ENCODE peak calls at places on chromosomes 3 and 15, in five cellular contexts. One of them, this sample, is unnamed.

GRCh38 chr3:193978030-193978429 is 157.9 kb upstream of the HES1 start:
- DNase-seq in HEK293T: no peak
- DNase-seq in H1: no peak
- DNase-seq in HepG2: no peak
- DNase-seq in GM12878: no peak
- DNase-seq in this sample: no peak

GRCh38 chr3:135896613-135897012 is 68.9 kb upstream of the PPP2R3A start:
- DNase-seq in H1: no peak
- DNase-seq in HepG2: no peak
- DNase-seq in HEK293T: no peak
- DNase-seq in GM12878: no peak
- DNase-seq in this sample: no peak

GRCh38 chr3:9028134-9028533 is 64.9 kb upstream of the RAD18 start:
- DNase-seq in HEK293T: no peak
- DNase-seq in HepG2: no peak
- DNase-seq in H1: no peak
- DNase-seq in GM12878: no peak
- DNase-seq in this sample: no peak

GRCh38 chr15:96047255-96047931 is 283.1 kb upstream of the NR2F2 start:
- DNase-seq in GM12878: no peak
- DNase-seq in HEK293T: peak
- DNase-seq in H1: no peak
- DNase-seq in HepG2: no peak
- DNase-seq in this sample: no peak

GRCh38 chr3:57624801-57625200 is 27.7 kb upstream of the ARF4 start:
- DNase-seq in GM12878: no peak
- DNase-seq in HEK293T: no peak
- DNase-seq in HepG2: no peak
- DNase-seq in H1: no peak
- DNase-seq in this sample: no peak

GRCh38 chr3:172189987-172190603 is 150.7 kb downstream of the FNDC3B start:
- DNase-seq in HepG2: no peak
- DNase-seq in GM12878: no peak
- DNase-seq in HEK293T: no peak
- DNase-seq in H1: no peak
- DNase-seq in this sample: no peak

GRCh38 chr3:9064853-9065252 is 101.6 kb upstream of the RAD18 start:
- DNase-seq in H1: no peak
- DNase-seq in GM12878: no peak
- DNase-seq in HEK293T: no peak
- DNase-seq in HepG2: no peak
- DNase-seq in this sample: no peak

GRCh38 chr15:76060098-76060989 is 559 bp downstream of the TMEM266 start:
- DNase-seq in HepG2: no peak
- DNase-seq in HEK293T: no peak
- DNase-seq in H1: no peak
- DNase-seq in GM12878: peak
- DNase-seq in this sample: no peak

GRCh38 chr3:12907729-12908128 is 66.4 kb upstream of the RPL32 start:
- DNase-seq in HepG2: no peak
- DNase-seq in GM12878: no peak
- DNase-seq in H1: no peak
- DNase-seq in HEK293T: no peak
- DNase-seq in this sample: no peak

GRCh38 chr3:148034353-148034752 is 625.2 kb downstream of the ZIC1 start:
- DNase-seq in H1: no peak
- DNase-seq in HepG2: no peak
- DNase-seq in GM12878: no peak
- DNase-seq in HEK293T: no peak
- DNase-seq in this sample: no peak

GRCh38 chr3:71924721-71925120 is 139.8 kb upstream of the PROK2 start:
- DNase-seq in HepG2: no peak
- DNase-seq in GM12878: no peak
- DNase-seq in H1: no peak
- DNase-seq in HEK293T: no peak
- DNase-seq in this sample: no peak

GRCh38 chr3:37262816-37263393 is 88.5 kb upstream of the LRRFIP2 start:
- DNase-seq in HepG2: no peak
- DNase-seq in HEK293T: no peak
- DNase-seq in H1: no peak
- DNase-seq in GM12878: no peak
- DNase-seq in this sample: no peak

GRCh38 chr15:27414168-27414870 is 443.3 kb downstream of the GABRG3 start:
- DNase-seq in GM12878: no peak
- DNase-seq in H1: no peak
- DNase-seq in HEK293T: no peak
- DNase-seq in HepG2: no peak
- DNase-seq in this sample: no peak

GRCh38 chr15:69154684-69155083 is 5.8 kb upstream of the GLCE start:
- DNase-seq in HepG2: no peak
- DNase-seq in H1: no peak
- DNase-seq in HEK293T: no peak
- DNase-seq in GM12878: no peak
- DNase-seq in this sample: no peak

GRCh38 chr3:86178095-86178494 is 812.9 kb downstream of the VGLL3 start:
- DNase-seq in HepG2: no peak
- DNase-seq in GM12878: no peak
- DNase-seq in H1: no peak
- DNase-seq in HEK293T: no peak
- DNase-seq in this sample: no peak

GRCh38 chr3:194379651-194380050 is 10.1 kb upstream of the LRRC15 start:
- DNase-seq in GM12878: no peak
- DNase-seq in HepG2: no peak
- DNase-seq in HEK293T: no peak
- DNase-seq in H1: no peak
- DNase-seq in this sample: no peak

GRCh38 chr15:71806452-71806931 is 3.9 kb upstream of the NR2E3 start:
- DNase-seq in H1: no peak
- DNase-seq in GM12878: no peak
- DNase-seq in HEK293T: no peak
- DNase-seq in HepG2: no peak
- DNase-seq in this sample: no peak

GRCh38 chr15:98505611-98506031 is 142.7 kb upstream of the IGF1R start:
- DNase-seq in H1: no peak
- DNase-seq in HEK293T: no peak
- DNase-seq in HepG2: no peak
- DNase-seq in GM12878: no peak
- DNase-seq in this sample: no peak

GRCh38 chr15:89021224-89021623 is 67.0 kb upstream of the ABHD2 start:
- DNase-seq in H1: no peak
- DNase-seq in HEK293T: no peak
- DNase-seq in HepG2: no peak
- DNase-seq in GM12878: no peak
- DNase-seq in this sample: no peak

GRCh38 chr3:177290633-177291032 is 93.4 kb upstream of the TBL1XR1 start:
- DNase-seq in HEK293T: no peak
- DNase-seq in HepG2: no peak
- DNase-seq in H1: no peak
- DNase-seq in GM12878: no peak
- DNase-seq in this sample: no peak

GRCh38 chr3:177299250-177299649 is 102.0 kb upstream of the TBL1XR1 start:
- DNase-seq in HepG2: no peak
- DNase-seq in HEK293T: no peak
- DNase-seq in GM12878: no peak
- DNase-seq in H1: no peak
- DNase-seq in this sample: no peak

GRCh38 chr3:177295116-177295515 is 97.8 kb upstream of the TBL1XR1 start:
- DNase-seq in H1: no peak
- DNase-seq in GM12878: no peak
- DNase-seq in HEK293T: no peak
- DNase-seq in HepG2: no peak
- DNase-seq in this sample: no peak

DNA sequence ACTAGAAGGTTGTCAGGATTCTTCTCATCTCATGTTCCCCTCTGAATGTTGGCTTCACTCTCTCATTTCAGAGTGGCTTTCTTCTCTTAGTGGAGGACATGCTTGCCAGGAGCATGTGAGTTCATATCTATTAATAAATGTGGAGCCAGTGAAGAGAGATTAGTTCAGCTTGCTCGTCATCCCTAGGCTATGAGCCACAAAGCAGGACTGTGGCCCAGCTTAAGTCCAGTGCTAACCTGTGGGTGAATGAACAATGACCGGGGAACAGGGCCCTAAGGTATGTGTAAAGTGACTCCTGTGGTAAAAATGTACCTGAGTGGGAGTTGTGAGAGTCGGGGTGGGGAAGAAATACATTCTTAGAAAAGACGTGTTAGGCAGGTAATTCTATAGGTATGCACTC is 96.9 kb upstream of the TBL1XR1 start:
- DNase-seq in GM12878: no peak
- DNase-seq in H1: no peak
- DNase-seq in HepG2: no peak
- DNase-seq in HEK293T: no peak
- DNase-seq in this sample: no peak
- TF ChIP-seq SUZ12 in GM12878: no peak
- TF ChIP-seq SUZ12 in H1: no peak
- TF ChIP-seq SUZ12 in HepG2: no peak
- TF ChIP-seq SUZ12 in HEK293T: no peak
- TF ChIP-seq SUZ12 in this sample: no peak

DNA sequence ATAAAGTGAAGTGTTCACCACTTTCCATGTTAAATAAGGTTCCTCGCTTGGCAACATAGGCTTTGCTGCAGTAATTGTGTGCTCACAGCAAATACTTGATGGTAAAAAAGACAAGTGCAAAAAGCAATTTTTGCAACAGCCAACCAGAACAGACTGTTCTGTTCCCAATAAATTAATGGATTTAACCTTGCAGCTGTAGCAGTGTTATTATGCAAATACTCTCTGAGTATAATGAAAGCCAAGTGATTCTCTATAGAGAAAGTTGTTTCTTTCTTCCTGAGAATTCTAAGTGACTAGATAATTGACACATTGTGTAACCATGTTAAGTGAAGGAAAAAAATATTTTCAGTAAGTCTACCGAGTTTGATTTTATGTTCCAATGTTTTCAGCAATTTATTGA is 183.7 kb upstream of the NAALADL2 start:
- DNase-seq in GM12878: no peak
- DNase-seq in H1: no peak
- DNase-seq in HepG2: no peak
- DNase-seq in HEK293T: no peak
- DNase-seq in this sample: no peak
- TF ChIP-seq SUZ12 in GM12878: no peak
- TF ChIP-seq SUZ12 in H1: no peak
- TF ChIP-seq SUZ12 in HepG2: no peak
- TF ChIP-seq SUZ12 in HEK293T: no peak
- TF ChIP-seq SUZ12 in this sample: no peak

GRCh38 chr3:186152889-186153292 is 44.0 kb upstream of the ETV5 start:
- DNase-seq in H1: no peak
- DNase-seq in HepG2: no peak
- DNase-seq in GM12878: peak
- DNase-seq in HEK293T: no peak
- DNase-seq in this sample: no peak
- TF ChIP-seq SUZ12 in H1: no peak
- TF ChIP-seq SUZ12 in HepG2: no peak
- TF ChIP-seq SUZ12 in GM12878: no peak
- TF ChIP-seq SUZ12 in HEK293T: no peak
- TF ChIP-seq SUZ12 in this sample: no peak

GRCh38 chr3:48595526-48596121 is 495 bp upstream of the COL7A1 start:
- DNase-seq in HEK293T: no peak
- DNase-seq in HepG2: peak
- DNase-seq in GM12878: no peak
- DNase-seq in H1: peak
- DNase-seq in this sample: peak
- TF ChIP-seq SUZ12 in HEK293T: no peak
- TF ChIP-seq SUZ12 in HepG2: no peak
- TF ChIP-seq SUZ12 in GM12878: no peak
- TF ChIP-seq SUZ12 in H1: no peak
- TF ChIP-seq SUZ12 in this sample: no peak

DNA sequence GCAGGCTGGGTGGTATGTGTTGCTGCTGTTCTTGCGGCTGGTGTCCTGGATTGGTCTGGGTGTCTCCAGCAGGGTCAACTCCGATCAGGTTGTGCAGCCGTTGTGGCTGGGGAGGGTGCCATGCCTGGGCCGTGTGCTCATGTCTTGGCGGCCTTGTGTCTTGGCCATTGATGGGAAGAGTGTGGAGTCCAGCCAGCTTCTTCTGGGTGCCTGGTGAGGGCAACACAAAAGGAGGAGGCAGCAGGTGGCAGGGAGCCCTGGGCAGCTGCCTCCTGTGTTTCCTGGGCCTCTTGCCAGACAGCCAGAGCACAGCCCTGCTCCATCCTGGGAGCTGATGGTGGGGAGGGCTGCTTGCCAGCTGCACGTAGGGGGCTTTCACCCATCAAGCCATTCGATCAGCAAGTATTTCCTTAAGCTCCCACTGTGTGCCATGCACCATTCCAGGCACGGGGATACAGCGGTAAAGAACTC is 4.3 kb downstream of the CHAC1 start:
- DNase-seq in HepG2: no peak
- DNase-seq in HEK293T: no peak
- DNase-seq in GM12878: no peak
- DNase-seq in H1: no peak
- DNase-seq in this sample: no peak
- TF ChIP-seq SUZ12 in HepG2: no peak
- TF ChIP-seq SUZ12 in HEK293T: no peak
- TF ChIP-seq SUZ12 in GM12878: no peak
- TF ChIP-seq SUZ12 in H1: no peak
- TF ChIP-seq SUZ12 in this sample: no peak

DNA sequence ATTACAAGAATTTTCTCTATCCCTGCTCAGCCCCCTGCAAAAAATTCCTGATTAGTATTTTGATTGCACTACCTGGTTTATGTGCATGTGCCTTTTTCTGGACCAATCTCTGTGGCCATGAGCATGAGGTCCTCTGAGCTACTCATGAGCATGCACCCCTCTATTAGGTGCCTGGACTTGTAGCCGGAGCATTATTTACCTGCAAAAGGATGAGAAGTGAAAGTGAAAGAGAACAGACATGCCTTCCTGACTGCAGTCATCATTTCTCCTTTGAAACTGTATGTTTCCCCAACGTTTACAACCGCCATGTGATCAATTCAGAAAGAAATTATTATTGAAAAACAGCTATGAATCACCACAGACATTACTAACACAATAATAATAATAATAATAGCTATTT is 1008.8 kb downstream of the ROBO2 start:
- DNase-seq in HepG2: no peak
- DNase-seq in GM12878: peak
- DNase-seq in HEK293T: no peak
- DNase-seq in H1: no peak
- DNase-seq in this sample: no peak
- TF ChIP-seq SUZ12 in HepG2: no peak
- TF ChIP-seq SUZ12 in GM12878: no peak
- TF ChIP-seq SUZ12 in HEK293T: no peak
- TF ChIP-seq SUZ12 in H1: no peak
- TF ChIP-seq SUZ12 in this sample: no peak

DNA sequence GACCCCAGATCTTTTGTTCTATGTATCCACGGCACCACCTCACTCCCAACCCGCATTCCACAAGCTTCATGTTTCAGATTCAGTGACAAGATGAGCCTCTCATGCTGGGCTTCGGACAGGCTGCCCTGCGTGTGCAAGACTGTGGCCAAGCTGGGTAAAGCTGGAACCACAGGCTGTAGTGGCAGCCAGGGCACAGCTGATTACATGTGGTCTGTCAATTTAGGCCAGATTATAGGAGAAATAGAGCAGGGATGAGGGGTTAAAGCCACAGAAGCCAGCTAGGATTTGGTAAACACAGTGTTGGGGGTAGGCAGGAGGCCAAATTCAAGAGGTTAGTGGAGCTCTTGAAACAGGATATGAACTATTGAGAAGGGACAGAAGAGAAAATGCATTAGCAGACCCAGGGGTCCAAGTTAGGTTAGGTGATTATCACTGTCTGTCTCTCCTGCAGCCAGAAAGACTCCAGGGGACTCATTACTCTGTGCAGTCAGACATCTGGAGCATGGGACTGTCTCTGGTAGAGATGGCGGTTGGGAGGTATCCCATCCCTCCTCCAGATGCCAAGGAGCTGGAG is 12.9 kb downstream of the SNAPC5 start:
- DNase-seq in H1: no peak
- DNase-seq in HepG2: no peak
- DNase-seq in GM12878: no peak
- DNase-seq in HEK293T: no peak
- DNase-seq in this sample: no peak
- TF ChIP-seq SUZ12 in H1: no peak
- TF ChIP-seq SUZ12 in HepG2: no peak
- TF ChIP-seq SUZ12 in GM12878: no peak
- TF ChIP-seq SUZ12 in HEK293T: no peak
- TF ChIP-seq SUZ12 in this sample: no peak